ENCODE peak calls at places on chromosomes 5 and 9, in seven cellular contexts. M is fibroblast of lung, N is Peyer's patch, I is fibroblast of mammary gland, X is WERI-Rb-1, K is BE2C, W is foreskin fibroblast. Q is an unnamed sample.

GRCh38 chr5:127858116-127858784 is 155.1 kb downstream of the CCDC192 start:
- DNase-seq in W (no peak), I (no peak), K (peak; percentile 14), N (no peak), X (peak; percentile 58), M (peak; percentile 41), Q (no peak)

GRCh38 chr5:91302958-91303357 is 80.2 kb downstream of the ARRDC3 start:
- DNase-seq in K (no peak), M (no peak), I (no peak), W (no peak), N (no peak), X (no peak), Q (no peak)

GRCh38 chr9:34982352-34982751 is 7.2 kb upstream of the DNAJB5 start:
- DNase-seq in K (no peak), I (no peak), X (no peak), W (no peak), N (no peak), M (no peak), Q (no peak)

GRCh38 chr5:139745121-139745799 is 50.3 kb upstream of the PSD2 start:
- DNase-seq in N (no peak), I (peak; percentile 89), W (peak; percentile 75), X (peak; percentile 93), K (peak; percentile 55), M (peak; percentile 92), Q (peak; percentile 96)

GRCh38 chr5:65823820-65824445 is 101.9 kb downstream of the NLN start:
- DNase-seq in X (no peak), I (no peak), K (no peak), N (no peak), M (no peak), W (no peak), Q (no peak)

GRCh38 chr5:3594514-3595101 is 1.0 kb upstream of the IRX1 start:
- DNase-seq in I (peak; percentile 14), N (peak; percentile 30), M (peak; percentile 62), K (no peak), W (peak; percentile 46), X (peak; percentile 11), Q (peak; percentile 46)

GRCh38 chr5:28313543-28314334 is 1275.4 kb upstream of the CDH9 start:
- DNase-seq in W (no peak), I (no peak), M (peak; percentile 13), X (no peak), K (no peak), N (no peak), Q (peak; percentile 42)

GRCh38 chr9:8880031-8880430 is 1080.5 kb upstream of the DMAC1 start:
- DNase-seq in I (no peak), K (no peak), X (no peak), M (no peak), N (no peak), W (no peak), Q (no peak)

GRCh38 chr9:122807271-122807900 is 7.5 kb downstream of the OR1K1 start:
- DNase-seq in I (peak; percentile 67), X (no peak), M (peak; percentile 64), N (no peak), W (peak; percentile 17), K (no peak), Q (no peak)

GRCh38 chr5:143386725-143387124 is 16.8 kb downstream of the NR3C1 start:
- DNase-seq in M (peak; percentile 97), I (peak; percentile 70), W (no peak), K (no peak), X (no peak), N (no peak), Q (peak; percentile 87)

GRCh38 chr5:111530298-111530740 is 18.0 kb upstream of the STARD4 start:
- DNase-seq in W (peak; percentile 54), X (no peak), M (peak; percentile 94), N (peak; percentile 85), I (peak; percentile 65), K (no peak), Q (peak; percentile 68)

GRCh38 chr5:57173026-57173317 is 887 bp upstream of the GPBP1 start:
- DNase-seq in I (no peak), M (no peak), K (no peak), W (no peak), N (no peak), X (no peak), Q (no peak)

GRCh38 chr9:19643875-19644274 is 145.0 kb downstream of the SLC24A2 start:
- DNase-seq in K (no peak), X (no peak), N (no peak), M (no peak), W (no peak), I (peak; percentile 5), Q (no peak)

GRCh38 chr5:144150996-144151395 is 19.5 kb downstream of the YIPF5 start:
- DNase-seq in M (peak; percentile 56), W (no peak), K (no peak), X (no peak), I (no peak), N (no peak), Q (no peak)

GRCh38 chr5:176825234-176825633 is 14.9 kb downstream of the UNC5A start:
- DNase-seq in M (no peak), N (no peak), W (no peak), K (no peak), I (no peak), X (no peak), Q (no peak)

GRCh38 chr5:78268361-78268760 is 26.1 kb downstream of the AP3B1 start:
- DNase-seq in I (no peak), X (no peak), W (no peak), M (peak; percentile 17), K (no peak), N (no peak), Q (no peak)

GRCh38 chr5:122163151-122164069 is 34.1 kb downstream of the ZNF474 start:
- DNase-seq in X (no peak), K (no peak), W (peak; percentile 89), M (peak; percentile 97), N (no peak), I (peak; percentile 98), Q (peak; percentile 96)

DNA sequence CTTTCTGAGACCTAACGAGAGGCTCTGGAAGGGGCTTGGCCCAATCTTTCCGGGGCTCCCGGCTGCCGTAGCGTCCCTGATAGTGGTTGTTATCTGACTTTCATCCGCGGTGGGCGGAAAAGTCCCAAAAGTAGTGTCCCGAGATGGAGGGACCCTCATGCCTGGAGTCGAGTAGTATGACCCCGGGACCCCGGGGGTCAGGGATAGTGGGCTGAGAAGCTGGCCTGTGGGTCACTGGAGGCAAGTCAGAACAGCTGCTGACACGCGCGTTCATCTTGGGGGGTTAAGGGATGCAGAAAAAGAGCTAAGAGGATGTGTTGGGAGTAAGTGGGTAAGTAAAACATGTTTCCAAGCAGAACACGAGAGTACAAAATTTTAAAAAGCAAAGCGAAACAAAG is 123.4 kb downstream of the TMEM161B start:
- DNase-seq in W (no peak), N (no peak), K (no peak), I (no peak), X (no peak), M (no peak), Q (peak; percentile 2)
- H3K4me3 ChIP-seq in W (peak overlapping the region; percentile 40), N (no peak overlapping the region), K (no peak overlapping the region), I (no peak overlapping the region), X (no peak overlapping the region), M (peak overlapping the region; percentile 32), Q (no peak overlapping the region)

GRCh38 chr5:119451561-119451960 is 736 bp upstream of the HSD17B4 start:
- DNase-seq in M (no peak), K (no peak), W (no peak), X (no peak), I (no peak), N (no peak), Q (no peak)
- TF ChIP-seq CTCF in M (no peak), K (peak; percentile 27), W (no peak), X (no peak), I (no peak), N (no peak), Q (no peak)

GRCh38 chr5:39453606-39454005 is 28.8 kb upstream of the DAB2 start:
- DNase-seq in K (no peak), W (no peak), N (no peak), M (peak; percentile 65), X (no peak), I (no peak), Q (no peak)

GRCh38 chr5:39455645-39456044 is 30.9 kb upstream of the DAB2 start:
- DNase-seq in W (no peak), K (no peak), N (no peak), M (no peak), X (no peak), I (no peak), Q (no peak)

GRCh38 chr5:39451293-39451692 is 26.5 kb upstream of the DAB2 start:
- DNase-seq in M (no peak), I (no peak), W (no peak), N (no peak), X (no peak), K (no peak), Q (no peak)

GRCh38 chr5:39449572-39449971 is 24.8 kb upstream of the DAB2 start:
- DNase-seq in N (no peak), X (no peak), K (no peak), W (no peak), I (no peak), M (no peak), Q (no peak)

GRCh38 chr5:39452846-39453245 is 28.1 kb upstream of the DAB2 start:
- DNase-seq in X (no peak), M (peak; percentile 80), W (no peak), K (no peak), I (peak; percentile 42), N (no peak), Q (peak; percentile 56)
- H3K4me3 ChIP-seq in X (no peak overlapping the region), M (no peak overlapping the region), W (no peak overlapping the region), K (no peak overlapping the region), I (no peak overlapping the region), N (no peak overlapping the region), Q (no peak overlapping the region)

DNA sequence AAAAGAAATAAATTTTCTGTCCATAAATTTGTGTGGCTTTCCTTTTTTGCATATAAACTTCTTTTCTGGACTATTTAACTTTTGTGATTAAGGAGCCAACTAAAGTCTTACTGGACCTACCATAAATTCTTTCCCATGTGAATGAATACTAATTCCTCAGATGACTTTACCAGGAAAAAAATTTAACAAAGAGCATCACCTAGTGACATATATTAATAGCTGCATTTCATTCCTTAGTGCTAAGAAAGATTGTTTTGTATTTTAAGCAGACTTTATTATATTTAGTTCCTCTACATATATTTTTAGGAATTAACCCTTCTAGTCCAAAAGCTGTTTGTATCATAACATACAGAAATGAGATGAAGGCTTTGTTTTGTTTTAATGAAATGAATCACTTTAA is 64.4 kb downstream of the C9orf85 start:
- DNase-seq in I (no peak), X (no peak), K (no peak), N (no peak), M (peak; percentile 5), W (no peak), Q (no peak)
- TF ChIP-seq CTCF in I (no peak), X (no peak), K (no peak), N (no peak), M (no peak), W (peak; percentile 17), Q (no peak)

GRCh38 chr5:138468133-138468965 is 3.1 kb downstream of the EGR1 start:
- DNase-seq in W (no peak), I (no peak), X (no peak), N (no peak), M (peak; percentile 29), K (no peak), Q (peak; percentile 30)
- H3K4me3 ChIP-seq in W (no peak overlapping the region), I (no peak overlapping the region), X (no peak overlapping the region), N (no peak overlapping the region), M (peak overlapping the region; percentile 69), K (peak overlapping the region; percentile 97), Q (no peak overlapping the region)

Q was measured in astrocyte of the spinal cord.